ENCODE peak calls at places on chromosomes 11 and 22, in six cellular contexts. F, L, W, N, B and O are unnamed samples. For H3K36me3, the result is how much of the 10 kb centered on the place peaks cover.

GRCh38 chr11:74754507-74755255 is 6.0 kb downstream of the RNF169 start:
- DNase-seq in F (no peak), L (no peak), W (peak), N (peak), B (no peak), O (no peak)

GRCh38 chr22:36862251-36863242 is 1.7 kb downstream of the NCF4 start:
- DNase-seq in F (no peak), L (peak), W (no peak), N (no peak), B (no peak), O (no peak)

GRCh38 chr11:31783264-31783663 is 27.9 kb downstream of the PAX6 start:
- DNase-seq in F (peak), L (no peak), W (no peak), N (no peak), B (no peak), O (no peak)

GRCh38 chr22:36563001-36563400 is 34.0 kb upstream of the EIF3D start:
- DNase-seq in F (no peak), L (no peak), W (no peak), N (no peak), B (no peak), O (no peak)

GRCh38 chr11:830295-831131 is 2.2 kb upstream of the CD151 start:
- DNase-seq in F (peak), L (peak), W (no peak), N (no peak), B (peak), O (peak)

GRCh38 chr22:37018815-37019308 is 385 bp downstream of the TST start:
- DNase-seq in F (peak), L (peak), W (peak), N (peak), B (no peak), O (peak)

GRCh38 chr11:25163421-25163820 is 666.6 kb downstream of the LUZP2 start:
- DNase-seq in F (no peak), L (no peak), W (peak), N (no peak), B (no peak), O (no peak)

GRCh38 chr11:99316761-99317475 is 296.2 kb downstream of the CNTN5 start:
- DNase-seq in F (no peak), L (no peak), W (no peak), N (no peak), B (no peak), O (no peak)

GRCh38 chr11:9315078-9315688 is 790 bp upstream of the TMEM41B start:
- DNase-seq in F (peak), L (no peak), W (peak), N (no peak), B (no peak), O (peak)

GRCh38 chr22:17851754-17852153 is 77.5 kb upstream of the BID start:
- DNase-seq in F (no peak), L (peak), W (no peak), N (no peak), B (no peak), O (no peak)

GRCh38 chr11:86247608-86248007 is 3.1 kb downstream of the EED start:
- DNase-seq in F (no peak), L (no peak), W (no peak), N (peak), B (no peak), O (no peak)

GRCh38 chr22:24768537-24769374 is 5.8 kb downstream of the PIWIL3 start:
- DNase-seq in F (peak), L (peak), W (peak), N (peak), B (peak), O (peak)

GRCh38 chr11:131524186-131524585 is 153.8 kb downstream of the NTM start:
- DNase-seq in F (no peak), L (no peak), W (no peak), N (no peak), B (no peak), O (peak)

GRCh38 chr11:33448461-33449130 is 191.4 kb downstream of the HIPK3 start:
- DNase-seq in F (no peak), L (no peak), W (peak), N (peak), B (no peak), O (no peak)

GRCh38 chr11:130214861-130215530 is 55.4 kb downstream of the ST14 start:
- DNase-seq in F (no peak), L (no peak), W (no peak), N (no peak), B (peak), O (no peak)

GRCh38 chr11:1502168-1502955 is 15.8 kb upstream of the MOB2 start:
- DNase-seq in F (peak), L (no peak), W (no peak), N (no peak), B (no peak), O (no peak)

GRCh38 chr11:9573775-9574555 is 495 bp downstream of the WEE1 start:
- DNase-seq in F (peak), L (peak), W (no peak), N (no peak), B (no peak), O (no peak)

GRCh38 chr11:85540635-85541034 is 86.5 kb downstream of the DLG2 start:
- DNase-seq in F (peak), L (no peak), W (no peak), N (no peak), B (no peak), O (no peak)

GRCh38 chr11:75453916-75454655 is 21.1 kb upstream of the KLHL35 start:
- DNase-seq in F (no peak), L (no peak), W (peak), N (no peak), B (no peak), O (no peak)

GRCh38 chr11:64292458-64293254 is 1.6 kb downstream of the KCNK4 start:
- DNase-seq in F (peak), L (no peak), W (no peak), N (no peak), B (no peak), O (no peak)

GRCh38 chr11:44319552-44320288 is 9.8 kb upstream of the ALX4 start:
- DNase-seq in F (peak), L (no peak), W (no peak), N (no peak), B (no peak), O (no peak)

GRCh38 chr22:35947794-35948425 is 80.7 kb downstream of the RBFOX2 start:
- DNase-seq in F (no peak), L (no peak), W (peak), N (peak), B (no peak), O (no peak)

GRCh38 chr11:67674442-67674871 is at the start of gene ALDH3B2:
- DNase-seq in F (no peak), L (no peak), W (no peak), N (peak), B (peak), O (no peak)

GRCh38 chr11:78190374-78190773 is 1.7 kb downstream of the USP35 start:
- DNase-seq in F (no peak), L (no peak), W (no peak), N (no peak), B (no peak), O (no peak)

GRCh38 chr22:38260760-38261477 is 11.9 kb downstream of the TMEM184B start:
- DNase-seq in F (peak), L (no peak), W (peak), N (no peak), B (no peak), O (peak)

GRCh38 chr11:57248780-57249383 is 11.8 kb upstream of the APLNR start:
- DNase-seq in F (peak), L (peak), W (peak), N (peak), B (peak), O (peak)

GRCh38 chr11:121557348-121557747 is 104.6 kb upstream of the SORL1-AS1 start:
- DNase-seq in F (no peak), L (no peak), W (peak), N (peak), B (no peak), O (no peak)

GRCh38 chr11:127345819-127346459 is 345.4 kb upstream of the KIRREL3 start:
- DNase-seq in F (peak), L (peak), W (peak), N (peak), B (no peak), O (peak)

GRCh38 chr11:4459470-4459869 is 10.4 kb downstream of the OR52K2 start:
- DNase-seq in F (no peak), L (no peak), W (no peak), N (no peak), B (no peak), O (no peak)

GRCh38 chr22:47623056-47623739 is 860.7 kb downstream of the TBC1D22A start:
- DNase-seq in F (no peak), L (no peak), W (no peak), N (no peak), B (no peak), O (no peak)

GRCh38 chr11:114279778-114280532 is 16.2 kb upstream of the NNMT start:
- DNase-seq in F (no peak), L (no peak), W (peak), N (peak), B (no peak), O (no peak)

GRCh38 chr22:37502342-37503182 is 16.4 kb upstream of the MFNG start:
- DNase-seq in F (no peak), L (no peak), W (no peak), N (peak), B (peak), O (peak)

GRCh38 chr22:19060356-19061009 is 61.7 kb downstream of the DGCR2 start:
- DNase-seq in F (no peak), L (no peak), W (peak), N (peak), B (no peak), O (no peak)
- H3K36me3 ChIP-seq in F (under half), L (under half), W (under half), N (under half), B (under half), O (under half)

GRCh38 chr11:65435981-65436411 is 13.4 kb downstream of the NEAT1 start:
- DNase-seq in F (no peak), L (peak), W (no peak), N (no peak), B (peak), O (no peak)
- H3K36me3 ChIP-seq in F (under half), L (under half), W (under half), N (under half), B (under half), O (under half)

DNA sequence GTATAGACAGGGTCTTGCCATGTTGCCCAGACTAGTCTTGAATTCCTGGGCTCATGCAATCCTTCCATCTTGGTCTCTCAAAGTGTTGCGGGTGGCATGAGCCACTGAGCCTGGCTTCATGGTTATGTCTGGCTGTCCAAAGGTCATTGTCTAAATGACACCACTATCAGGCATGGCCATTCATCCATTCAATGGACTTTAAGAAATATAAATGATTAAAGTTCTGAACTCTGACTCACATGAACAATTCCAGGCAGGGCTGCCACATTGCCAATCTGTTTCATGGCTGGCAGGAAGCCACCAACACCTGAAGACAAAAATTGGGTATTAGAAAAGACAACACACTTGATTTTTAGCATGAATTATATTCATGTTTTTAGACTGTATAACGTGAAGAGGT is 4.1 kb downstream of the RTCB start:
- DNase-seq in F (no peak), L (no peak), W (no peak), N (no peak), B (no peak), O (no peak)
- H3K36me3 ChIP-seq in F (under half), L (under half), W (under half), N (under half), B (under half), O (under half)

GRCh38 chr11:36002196-36002595 is 58.3 kb downstream of the LDLRAD3 start:
- DNase-seq in F (peak), L (no peak), W (no peak), N (no peak), B (peak), O (no peak)

GRCh38 chr11:35998651-35999050 is 54.8 kb downstream of the LDLRAD3 start:
- DNase-seq in F (no peak), L (no peak), W (no peak), N (no peak), B (no peak), O (no peak)

GRCh38 chr11:36002796-36003195 is 58.9 kb downstream of the LDLRAD3 start:
- DNase-seq in F (no peak), L (no peak), W (no peak), N (no peak), B (no peak), O (no peak)

GRCh38 chr11:35997908-35998307 is 54.0 kb downstream of the LDLRAD3 start:
- DNase-seq in F (no peak), L (no peak), W (no peak), N (no peak), B (no peak), O (no peak)

GRCh38 chr11:36000616-36001190 is 56.8 kb downstream of the LDLRAD3 start:
- DNase-seq in F (no peak), L (no peak), W (no peak), N (peak), B (peak), O (no peak)
- H3K36me3 ChIP-seq in F (under half), L (under half), W (under half), N (under half), B (under half), O (under half)

GRCh38 chr22:29299136-29299900 is 7.1 kb upstream of the GAS2L1 start:
- DNase-seq in F (no peak), L (no peak), W (no peak), N (no peak), B (peak), O (no peak)
- H3K36me3 ChIP-seq in F (under half), L (half or more), W (half or more), N (half or more), B (under half), O (half or more)

GRCh38 chr22:21962655-21962949 is 10.0 kb upstream of the PPM1F start:
- DNase-seq in F (no peak), L (no peak), W (no peak), N (no peak), B (no peak), O (no peak)

GRCh38 chr22:21963286-21963685 is 10.6 kb upstream of the PPM1F start:
- DNase-seq in F (no peak), L (no peak), W (no peak), N (no peak), B (no peak), O (no peak)

GRCh38 chr22:21960200-21961126 is 7.8 kb upstream of the PPM1F start:
- DNase-seq in F (no peak), L (no peak), W (no peak), N (no peak), B (no peak), O (no peak)

GRCh38 chr22:21961127-21961867 is 8.6 kb upstream of the PPM1F start:
- DNase-seq in F (no peak), L (no peak), W (no peak), N (no peak), B (no peak), O (no peak)

GRCh38 chr22:21961886-21962654 is 9.4 kb upstream of the PPM1F start:
- DNase-seq in F (no peak), L (no peak), W (peak), N (peak), B (no peak), O (no peak)
- H3K36me3 ChIP-seq in F (under half), L (under half), W (half or more), N (under half), B (under half), O (half or more)